ENCODE peak calls at places on chromosomes 16 and 17, in nine cellular contexts. One of them, this sample, is unnamed.

GRCh38 chr17:45703348-45703747 is 80.8 kb upstream of the CRHR1 start:
- DNase-seq in fibroblast of the conjunctiva: no peak
- DNase-seq in SW 1271: no peak
- DNase-seq in GOT3: no peak
- DNase-seq in B cell: no peak
- DNase-seq in A549: no peak
- DNase-seq in stimulated activated CD4-positive, alpha-beta T cell treated with anti-CD3 and anti-CD28 coated beads, Interleukin-1b, Interleukin-23, amount 100 ng/mL, for 24 hours: no peak
- DNase-seq in CD4-positive, alpha-beta memory T cell: no peak
- DNase-seq in posterior cingulate gyrus: peak
- DNase-seq in this sample: no peak

GRCh38 chr16:14454391-14454790 is 175.7 kb downstream of the PARN start:
- DNase-seq in fibroblast of the conjunctiva: no peak
- DNase-seq in GOT3: no peak
- DNase-seq in SW 1271: no peak
- DNase-seq in posterior cingulate gyrus: no peak
- DNase-seq in CD4-positive, alpha-beta memory T cell: no peak
- DNase-seq in stimulated activated CD4-positive, alpha-beta T cell treated with anti-CD3 and anti-CD28 coated beads, Interleukin-1b, Interleukin-23, amount 100 ng/mL, for 24 hours: no peak
- DNase-seq in B cell: no peak
- DNase-seq in A549: no peak
- DNase-seq in this sample: peak

GRCh38 chr17:46264456-46265198 is 30.3 kb upstream of the LRRC37A start:
- DNase-seq in A549: peak
- DNase-seq in fibroblast of the conjunctiva: no peak
- DNase-seq in SW 1271: peak
- DNase-seq in GOT3: no peak
- DNase-seq in stimulated activated CD4-positive, alpha-beta T cell treated with anti-CD3 and anti-CD28 coated beads, Interleukin-1b, Interleukin-23, amount 100 ng/mL, for 24 hours: no peak
- DNase-seq in posterior cingulate gyrus: no peak
- DNase-seq in CD4-positive, alpha-beta memory T cell: peak
- DNase-seq in B cell: no peak
- DNase-seq in this sample: peak

GRCh38 chr16:49020436-49020835 is 261.2 kb downstream of the CBLN1 start:
- DNase-seq in fibroblast of the conjunctiva: no peak
- DNase-seq in GOT3: no peak
- DNase-seq in CD4-positive, alpha-beta memory T cell: no peak
- DNase-seq in stimulated activated CD4-positive, alpha-beta T cell treated with anti-CD3 and anti-CD28 coated beads, Interleukin-1b, Interleukin-23, amount 100 ng/mL, for 24 hours: no peak
- DNase-seq in B cell: no peak
- DNase-seq in A549: no peak
- DNase-seq in SW 1271: no peak
- DNase-seq in posterior cingulate gyrus: no peak
- DNase-seq in this sample: no peak

GRCh38 chr17:35614835-35615234 is 27.7 kb downstream of the AP2B1 start:
- DNase-seq in CD4-positive, alpha-beta memory T cell: no peak
- DNase-seq in GOT3: no peak
- DNase-seq in B cell: no peak
- DNase-seq in stimulated activated CD4-positive, alpha-beta T cell treated with anti-CD3 and anti-CD28 coated beads, Interleukin-1b, Interleukin-23, amount 100 ng/mL, for 24 hours: no peak
- DNase-seq in SW 1271: no peak
- DNase-seq in A549: no peak
- DNase-seq in fibroblast of the conjunctiva: no peak
- DNase-seq in posterior cingulate gyrus: no peak
- DNase-seq in this sample: no peak

GRCh38 chr17:77637807-77638182 is 320.7 kb upstream of the TNRC6C start:
- DNase-seq in GOT3: no peak
- DNase-seq in stimulated activated CD4-positive, alpha-beta T cell treated with anti-CD3 and anti-CD28 coated beads, Interleukin-1b, Interleukin-23, amount 100 ng/mL, for 24 hours: no peak
- DNase-seq in posterior cingulate gyrus: peak
- DNase-seq in fibroblast of the conjunctiva: no peak
- DNase-seq in CD4-positive, alpha-beta memory T cell: no peak
- DNase-seq in B cell: no peak
- DNase-seq in SW 1271: no peak
- DNase-seq in A549: no peak
- DNase-seq in this sample: no peak

GRCh38 chr16:65576139-65576538 is 454.3 kb upstream of the CDH11 start:
- DNase-seq in stimulated activated CD4-positive, alpha-beta T cell treated with anti-CD3 and anti-CD28 coated beads, Interleukin-1b, Interleukin-23, amount 100 ng/mL, for 24 hours: no peak
- DNase-seq in A549: no peak
- DNase-seq in posterior cingulate gyrus: no peak
- DNase-seq in SW 1271: no peak
- DNase-seq in fibroblast of the conjunctiva: no peak
- DNase-seq in CD4-positive, alpha-beta memory T cell: no peak
- DNase-seq in GOT3: no peak
- DNase-seq in B cell: no peak
- DNase-seq in this sample: no peak

GRCh38 chr16:56915311-56916105 is 16.4 kb upstream of the HERPUD1 start:
- DNase-seq in fibroblast of the conjunctiva: no peak
- DNase-seq in SW 1271: no peak
- DNase-seq in GOT3: no peak
- DNase-seq in A549: no peak
- DNase-seq in stimulated activated CD4-positive, alpha-beta T cell treated with anti-CD3 and anti-CD28 coated beads, Interleukin-1b, Interleukin-23, amount 100 ng/mL, for 24 hours: no peak
- DNase-seq in posterior cingulate gyrus: no peak
- DNase-seq in B cell: no peak
- DNase-seq in CD4-positive, alpha-beta memory T cell: no peak
- DNase-seq in this sample: no peak

GRCh38 chr17:27430882-27431491 is 25.3 kb upstream of the KSR1 start:
- DNase-seq in fibroblast of the conjunctiva: no peak
- DNase-seq in B cell: no peak
- DNase-seq in SW 1271: peak
- DNase-seq in A549: peak
- DNase-seq in stimulated activated CD4-positive, alpha-beta T cell treated with anti-CD3 and anti-CD28 coated beads, Interleukin-1b, Interleukin-23, amount 100 ng/mL, for 24 hours: no peak
- DNase-seq in posterior cingulate gyrus: no peak
- DNase-seq in CD4-positive, alpha-beta memory T cell: no peak
- DNase-seq in GOT3: no peak
- DNase-seq in this sample: peak

GRCh38 chr16:17177968-17178880 is 292.5 kb downstream of the XYLT1 start:
- DNase-seq in stimulated activated CD4-positive, alpha-beta T cell treated with anti-CD3 and anti-CD28 coated beads, Interleukin-1b, Interleukin-23, amount 100 ng/mL, for 24 hours: no peak
- DNase-seq in posterior cingulate gyrus: no peak
- DNase-seq in A549: no peak
- DNase-seq in fibroblast of the conjunctiva: no peak
- DNase-seq in SW 1271: no peak
- DNase-seq in CD4-positive, alpha-beta memory T cell: no peak
- DNase-seq in B cell: no peak
- DNase-seq in GOT3: no peak
- DNase-seq in this sample: peak

GRCh38 chr17:55607736-55608341 is 96.6 kb upstream of the SMIM36 start:
- DNase-seq in posterior cingulate gyrus: no peak
- DNase-seq in A549: peak
- DNase-seq in B cell: no peak
- DNase-seq in GOT3: no peak
- DNase-seq in stimulated activated CD4-positive, alpha-beta T cell treated with anti-CD3 and anti-CD28 coated beads, Interleukin-1b, Interleukin-23, amount 100 ng/mL, for 24 hours: no peak
- DNase-seq in SW 1271: no peak
- DNase-seq in CD4-positive, alpha-beta memory T cell: no peak
- DNase-seq in fibroblast of the conjunctiva: peak
- DNase-seq in this sample: no peak

GRCh38 chr17:46782250-46782953 is 36.1 kb downstream of the WNT3 start:
- DNase-seq in CD4-positive, alpha-beta memory T cell: no peak
- DNase-seq in B cell: peak
- DNase-seq in stimulated activated CD4-positive, alpha-beta T cell treated with anti-CD3 and anti-CD28 coated beads, Interleukin-1b, Interleukin-23, amount 100 ng/mL, for 24 hours: no peak
- DNase-seq in A549: peak
- DNase-seq in SW 1271: no peak
- DNase-seq in fibroblast of the conjunctiva: no peak
- DNase-seq in GOT3: no peak
- DNase-seq in posterior cingulate gyrus: no peak
- DNase-seq in this sample: no peak

GRCh38 chr17:66893382-66893781 is 58.5 kb downstream of the CACNG5 start:
- DNase-seq in posterior cingulate gyrus: no peak
- DNase-seq in CD4-positive, alpha-beta memory T cell: no peak
- DNase-seq in A549: no peak
- DNase-seq in stimulated activated CD4-positive, alpha-beta T cell treated with anti-CD3 and anti-CD28 coated beads, Interleukin-1b, Interleukin-23, amount 100 ng/mL, for 24 hours: no peak
- DNase-seq in GOT3: no peak
- DNase-seq in SW 1271: no peak
- DNase-seq in fibroblast of the conjunctiva: no peak
- DNase-seq in B cell: no peak
- DNase-seq in this sample: no peak

This sample was measured in AG08395.